ENCODE peak calls at places on chromosomes 2 and 18, in eight cellular contexts. B is H1, C is esophagus squamous epithelium, M is iris pigment epithelial cell, R is T follicular helper cell, U is M059J, L is HCT116, Q is HFFc6. F is an unnamed sample.

GRCh38 chr2:155980941-155981561 is 351.5 kb downstream of the NR4A2 start:
- DNase-seq in B (no peak), M (no peak), Q (no peak), C (no peak), L (no peak), U (no peak), R (no peak), F (no peak)

GRCh38 chr2:42828487-42829416 is 36.4 kb upstream of the HAAO start:
- DNase-seq in U (peak; percentile 51), L (peak; percentile 54), Q (peak; percentile 50), M (peak; percentile 61), R (peak; percentile 54), C (no peak), B (peak; percentile 49), F (peak; percentile 72)

GRCh38 chr2:111967018-111967417 is 68.6 kb downstream of the MERTK start:
- DNase-seq in Q (no peak), U (no peak), R (no peak), B (no peak), M (no peak), L (no peak), C (no peak), F (no peak)

GRCh38 chr2:3575534-3576324 is 669 bp downstream of the RPS7 start:
- DNase-seq in Q (no peak), C (no peak), R (peak; percentile 21), B (no peak), M (no peak), L (no peak), U (peak; percentile 4), F (no peak)

GRCh38 chr2:8306530-8307351 is 375.1 kb upstream of the ID2 start:
- DNase-seq in U (peak; percentile 26), B (no peak), Q (no peak), R (no peak), C (no peak), M (peak; percentile 34), L (no peak), F (no peak)

GRCh38 chr2:31335921-31336570 is 78.5 kb downstream of the XDH start:
- DNase-seq in U (peak; percentile 89), M (peak; percentile 70), C (no peak), R (no peak), L (no peak), Q (peak; percentile 75), B (no peak), F (no peak)

GRCh38 chr2:132670104-132670960 is at the start of gene LYPD1:
- DNase-seq in L (no peak), Q (no peak), U (peak; percentile 74), C (no peak), M (peak; percentile 24), R (no peak), B (no peak), F (peak; percentile 34)

GRCh38 chr2:153213022-153213421 is 265.5 kb downstream of the RPRM start:
- DNase-seq in U (no peak), B (no peak), R (no peak), C (no peak), M (no peak), L (no peak), Q (no peak), F (no peak)

GRCh38 chr2:102967451-102967850 is 205.6 kb downstream of the TMEM182 start:
- DNase-seq in R (no peak), M (peak; percentile 28), L (no peak), B (no peak), C (no peak), U (peak; percentile 82), Q (peak; percentile 52), F (no peak)

GRCh38 chr2:1981850-1982249 is 237.5 kb upstream of the PXDN start:
- DNase-seq in L (no peak), C (no peak), Q (no peak), B (no peak), U (no peak), M (no peak), R (no peak), F (no peak)

GRCh38 chr2:191622374-191623320 is 55.3 kb upstream of the NABP1 start:
- DNase-seq in M (no peak), B (no peak), U (no peak), C (no peak), Q (no peak), R (no peak), L (no peak), F (no peak)

GRCh38 chr2:215376103-215376780 is 59.6 kb downstream of the FN1 start:
- DNase-seq in R (no peak), C (no peak), L (no peak), B (no peak), U (no peak), M (no peak), Q (no peak), F (no peak)

GRCh38 chr2:45170191-45170975 is 161.1 kb upstream of the SIX2 start:
- DNase-seq in C (no peak), B (no peak), R (no peak), Q (no peak), U (no peak), L (no peak), M (no peak), F (no peak)

GRCh38 chr2:105104208-105104731 is 66.4 kb downstream of the MRPS9 start:
- DNase-seq in C (no peak), U (peak; percentile 93), L (no peak), B (no peak), R (no peak), M (peak; percentile 45), Q (peak; percentile 64), F (no peak)

GRCh38 chr18:47979611-47980200 is 49.2 kb upstream of the SMAD2 start:
- DNase-seq in L (no peak), U (no peak), M (no peak), Q (no peak), B (no peak), R (no peak), C (no peak), F (no peak)

GRCh38 chr2:167144179-167144898 is 256.1 kb downstream of the XIRP2 start:
- DNase-seq in L (no peak), B (no peak), C (no peak), R (no peak), M (peak; percentile 68), U (peak; percentile 5), Q (no peak), F (no peak)

GRCh38 chr18:76874643-76875389 is 52.5 kb downstream of the ZNF236 start:
- DNase-seq in Q (no peak), U (no peak), C (no peak), R (peak; percentile 20), L (peak; percentile 16), B (no peak), M (no peak), F (no peak)

GRCh38 chr18:37501136-37501535 is 64.5 kb downstream of the CELF4 start:
- DNase-seq in R (no peak), L (no peak), M (no peak), C (no peak), Q (no peak), B (no peak), U (peak; percentile 7), F (no peak)

GRCh38 chr2:106537711-106538275 is 50.6 kb downstream of the CD8B2 start:
- DNase-seq in U (no peak), R (no peak), L (no peak), B (no peak), Q (no peak), C (no peak), M (no peak), F (no peak)

GRCh38 chr2:227864161-227864756 is 7.2 kb upstream of the DAW1 start:
- DNase-seq in L (no peak), B (no peak), C (no peak), U (no peak), M (peak; percentile 84), R (no peak), Q (no peak), F (no peak)

GRCh38 chr2:107990718-107991117 is 4.4 kb downstream of the SLC5A7 start:
- DNase-seq in Q (no peak), U (no peak), M (no peak), B (no peak), L (no peak), C (no peak), R (no peak), F (no peak)

F was measured in posterior cingulate gyrus.